ENCODE peak calls at places on chromosomes 4 and X, in six cellular contexts. A is right atrium auricular region, O is keratinocyte, S is endothelial cell, H is HFF-Myc, L is hepatocyte. T is an unnamed sample.

GRCh38 chrX:109635151-109635550 is 10.2 kb upstream of the KCNE5 start:
- DNase-seq in A (no peak), O (no peak), L (no peak), S (no peak), H (no peak), T (no peak)

GRCh38 chr4:76993787-76994641 is 44.5 kb downstream of the SEPTIN11 start:
- DNase-seq in A (no peak), H (no peak), O (no peak), L (no peak), S (no peak), T (no peak)

GRCh38 chr4:114811564-114812360 is 213.2 kb downstream of the UGT8 start:
- DNase-seq in O (no peak), L (no peak), S (no peak), A (no peak), H (no peak), T (no peak)

GRCh38 chrX:67779099-67779498 is 235.3 kb downstream of the AR start:
- DNase-seq in S (no peak), L (no peak), O (no peak), H (no peak), A (no peak), T (no peak)

GRCh38 chr4:52979821-52980590 is 117.9 kb downstream of the RASL11B start:
- DNase-seq in S (no peak), A (no peak), L (no peak), O (no peak), H (no peak), T (no peak)

GRCh38 chrX:45322820-45323219 is 122.1 kb upstream of the DIPK2B start:
- DNase-seq in S (no peak), L (no peak), A (no peak), H (no peak), O (no peak), T (no peak)

GRCh38 chr4:88818650-88819470 is 121.2 kb upstream of the NAP1L5 start:
- DNase-seq in O (no peak), H (no peak), L (peak; percentile 56), A (no peak), S (peak; percentile 46), T (peak; percentile 20)

GRCh38 chr4:148787831-148788477 is 345.7 kb upstream of the NR3C2 start:
- DNase-seq in H (no peak), S (no peak), A (no peak), L (no peak), O (no peak), T (no peak)

GRCh38 chr4:6722891-6723290 is 6.9 kb downstream of the BLOC1S4 start:
- DNase-seq in O (no peak), S (no peak), H (no peak), L (no peak), A (no peak), T (no peak)

GRCh38 chr4:85058551-85058950 is 92.1 kb upstream of the WDFY3 start:
- DNase-seq in O (no peak), S (no peak), A (no peak), H (no peak), L (no peak), T (no peak)

GRCh38 chr4:178306565-178306964 is 864.3 kb upstream of the AGA start:
- DNase-seq in L (no peak), S (no peak), O (no peak), A (no peak), H (no peak), T (no peak)

GRCh38 chr4:83022724-83023427 is 12.1 kb upstream of the COPS4 start:
- DNase-seq in S (no peak), L (no peak), O (no peak), A (no peak), H (no peak), T (no peak)

GRCh38 chrX:28847423-28847822 is 260.2 kb downstream of the IL1RAPL1 start:
- DNase-seq in O (no peak), H (peak; percentile 1), L (peak; percentile 48), S (no peak), A (no peak), T (no peak)

GRCh38 chrX:86141786-86142185 is 6.5 kb upstream of the DACH2 start:
- DNase-seq in O (no peak), H (no peak), S (no peak), L (no peak), A (no peak), T (no peak)

GRCh38 chr4:154399259-154399974 is 92.2 kb downstream of the DCHS2 start:
- DNase-seq in S (no peak), A (no peak), H (no peak), L (peak; percentile 58), O (no peak), T (no peak)

GRCh38 chrX:10415704-10416001 is 204.7 kb downstream of the MID1 start:
- DNase-seq in A (no peak), H (no peak), L (no peak), S (no peak), O (no peak), T (no peak)

GRCh38 chrX:4682637-4683036 is 969.2 kb upstream of the PRKX start:
- DNase-seq in A (no peak), H (no peak), S (no peak), O (no peak), L (no peak), T (no peak)

GRCh38 chrX:120660638-120661037 is 30.8 kb upstream of the C1GALT1C1 start:
- DNase-seq in A (no peak), H (no peak), S (no peak), L (no peak), O (no peak), T (no peak)

GRCh38 chrX:79366888-79367749 is at the start of gene ITM2A:
- DNase-seq in A (peak; percentile 63), O (no peak), L (peak; percentile 35), H (no peak), S (peak; percentile 31), T (peak; percentile 37)

GRCh38 chr4:127355738-127356137 is 277.0 kb upstream of the INTU start:
- DNase-seq in S (no peak), L (no peak), O (no peak), A (no peak), H (no peak), T (no peak)

GRCh38 chrX:150363561-150364346 is 637 bp downstream of the MAMLD1 start:
- DNase-seq in A (no peak), H (no peak), S (peak; percentile 36), O (no peak), L (peak; percentile 55), T (no peak)

GRCh38 chr4:81565137-81565870 is 93.6 kb upstream of the RASGEF1B start:
- DNase-seq in A (peak; percentile 92), L (peak; percentile 44), S (peak; percentile 13), O (no peak), H (no peak), T (no peak)

GRCh38 chr4:40507977-40508376 is 121.7 kb downstream of the RBM47 start:
- DNase-seq in O (no peak), L (peak; percentile 60), S (no peak), A (no peak), H (no peak), T (no peak)
- TF ChIP-seq CTCF in O (peak; percentile 26), L (peak; percentile 31), S (no peak), A (no peak), H (no peak), T (no peak)

DNA sequence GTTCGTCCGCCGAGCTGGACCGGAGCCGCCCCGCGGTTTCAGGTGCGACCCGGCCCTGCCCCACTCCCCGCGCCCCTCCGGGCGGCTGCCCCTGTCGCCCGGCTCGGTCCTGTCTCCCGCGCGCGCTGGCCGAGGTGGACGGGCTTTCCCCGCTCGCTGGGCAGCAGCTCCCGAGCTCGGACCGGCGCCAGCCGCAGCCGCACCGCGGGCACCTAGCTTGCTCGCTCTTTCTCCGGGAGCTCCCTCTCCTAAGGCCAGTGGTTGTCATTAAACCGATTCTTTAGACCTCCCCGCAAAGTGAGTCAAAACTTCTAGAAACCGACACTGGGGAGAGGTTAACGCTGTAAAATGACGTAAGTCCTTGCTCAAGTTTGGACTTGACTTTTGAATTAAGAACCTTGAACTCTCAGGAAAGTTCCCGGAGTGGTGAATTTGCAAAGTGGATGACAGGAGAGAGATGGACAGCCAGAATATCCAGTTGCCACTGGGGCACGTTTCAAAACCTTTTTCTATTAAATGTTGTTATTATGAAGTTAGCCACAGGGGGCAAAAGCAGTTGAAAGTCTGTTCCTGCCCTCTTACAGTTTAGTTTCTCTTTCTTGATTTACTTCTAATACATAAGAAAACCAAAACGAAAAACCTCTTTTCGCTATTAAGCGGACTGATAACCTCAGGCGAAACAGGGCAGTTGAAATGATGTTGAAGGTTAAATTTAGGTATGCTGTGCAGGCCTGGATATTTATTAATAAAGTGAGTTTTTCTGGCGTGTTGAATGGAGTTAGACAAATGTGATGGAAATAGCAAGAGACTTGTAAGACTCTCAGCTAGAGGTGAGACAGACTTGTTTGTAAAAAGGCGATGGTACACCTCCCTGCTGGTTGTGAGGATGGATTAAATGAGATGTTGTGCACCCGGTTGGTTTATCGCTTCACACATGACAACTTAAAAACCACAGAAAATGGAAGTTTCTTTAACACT is 846 bp downstream of the PI4K2B start:
- DNase-seq in A (peak; percentile 60), L (peak; percentile 83), O (peak; percentile 73), H (peak; percentile 63), S (peak; percentile 54), T (peak; percentile 47)
- TF ChIP-seq CTCF in A (peak; percentile 63), L (peak; percentile 42), O (no peak), H (peak; percentile 27), S (peak; percentile 53), T (peak; percentile 57)

GRCh38 chr4:122548452-122548851 is 72.4 kb downstream of the IL21 start:
- DNase-seq in S (no peak), O (no peak), L (no peak), A (no peak), H (no peak), T (no peak)
- TF ChIP-seq CTCF in S (no peak), O (no peak), L (no peak), A (no peak), H (no peak), T (no peak)

GRCh38 chr4:118957683-118958082 is 69.0 kb downstream of the SYNPO2 start:
- DNase-seq in A (no peak), L (no peak), H (no peak), S (no peak), O (no peak), T (no peak)

GRCh38 chr4:118950929-118951570 is 62.4 kb downstream of the SYNPO2 start:
- DNase-seq in L (no peak), O (no peak), H (no peak), S (no peak), A (no peak), T (no peak)

GRCh38 chr4:118953276-118953675 is 64.6 kb downstream of the SYNPO2 start:
- DNase-seq in L (no peak), H (no peak), O (no peak), A (no peak), S (no peak), T (no peak)

GRCh38 chr4:118955515-118955914 is 66.9 kb downstream of the SYNPO2 start:
- DNase-seq in O (no peak), S (no peak), A (no peak), L (no peak), H (no peak), T (no peak)

DNA sequence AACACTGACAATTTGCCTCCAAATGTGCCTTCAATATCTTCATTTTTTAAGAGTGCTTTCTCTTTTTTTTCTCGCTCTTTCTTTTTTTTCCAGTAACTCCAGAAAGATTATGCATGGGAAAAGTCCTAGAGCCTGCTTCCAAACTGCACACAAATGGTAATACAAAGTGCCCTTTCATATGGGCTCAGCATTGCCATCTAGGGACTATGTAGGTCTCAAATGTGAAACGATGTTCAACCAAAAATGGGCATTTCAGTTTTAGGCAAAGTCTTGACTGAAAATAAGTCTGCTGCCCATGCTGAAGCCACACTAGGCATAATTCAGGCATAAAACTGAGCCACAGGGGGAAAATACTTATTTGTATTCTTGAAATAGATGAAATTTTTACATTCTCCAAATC is 65.6 kb downstream of the SYNPO2 start:
- DNase-seq in A (no peak), O (no peak), H (no peak), L (no peak), S (no peak), T (no peak)
- TF ChIP-seq CTCF in A (no peak), O (peak; percentile 42), H (peak; percentile 35), L (peak; percentile 18), S (no peak), T (no peak)

GRCh38 chrX:19739683-19740082 is 147.7 kb downstream of the SH3KBP1 start:
- DNase-seq in H (peak; percentile 41), S (peak; percentile 56), L (peak; percentile 54), A (peak; percentile 64), O (no peak), T (peak; percentile 30)
- TF ChIP-seq CTCF in H (peak; percentile 59), S (peak; percentile 69), L (peak; percentile 45), A (peak; percentile 70), O (peak; percentile 65), T (peak; percentile 70)